ENCODE peak calls at places on chromosomes 12 and 14, in eight cellular contexts. V, G, R, L, F, N, W and Q are unnamed samples.

GRCh38 chr12:52769946-52770345 is 7.2 kb downstream of the KRT76 start:
- DNase-seq in R (no peak), W (no peak), L (no peak), V (no peak), N (no peak), G (no peak), F (no peak), Q (no peak)

GRCh38 chr12:108847705-108848104 is 9.7 kb downstream of the SSH1 start:
- DNase-seq in L (no peak), F (no peak), R (no peak), V (no peak), N (no peak), G (no peak), W (no peak), Q (no peak)

GRCh38 chr12:113327000-113327399 is 7.9 kb downstream of the SLC8B1 start:
- DNase-seq in F (no peak), W (no peak), N (no peak), V (no peak), R (no peak), G (no peak), L (no peak), Q (no peak)

GRCh38 chr14:30882431-30882830 is 8.1 kb downstream of the COCH start:
- DNase-seq in G (no peak), F (no peak), V (no peak), R (no peak), L (no peak), W (no peak), N (no peak), Q (no peak)

GRCh38 chr14:55773984-55774581 is 194.1 kb downstream of the KTN1 start:
- DNase-seq in L (no peak), F (no peak), V (no peak), R (no peak), W (no peak), N (no peak), G (no peak), Q (no peak)

GRCh38 chr14:66746316-66747006 is 238.5 kb downstream of the GPHN start:
- DNase-seq in L (peak), G (no peak), V (no peak), W (no peak), R (peak), F (no peak), N (peak), Q (no peak)

GRCh38 chr14:65290830-65291229 is 121.7 kb upstream of the FUT8 start:
- DNase-seq in L (peak), R (peak), G (no peak), V (no peak), F (no peak), W (no peak), N (no peak), Q (no peak)

GRCh38 chr12:131734336-131735152 is 23.7 kb downstream of the SFSWAP start:
- DNase-seq in R (no peak), W (no peak), L (no peak), F (no peak), G (no peak), V (no peak), N (no peak), Q (no peak)

GRCh38 chr12:124332068-124332672 is 37.3 kb downstream of the RFLNA start:
- DNase-seq in G (no peak), N (no peak), F (no peak), R (no peak), L (no peak), V (no peak), W (no peak), Q (no peak)

GRCh38 chr12:124333724-124334123 is 38.8 kb downstream of the RFLNA start:
- DNase-seq in R (no peak), L (no peak), W (no peak), F (no peak), V (no peak), G (no peak), N (no peak), Q (no peak)

GRCh38 chr12:124334266-124334665 is 39.4 kb downstream of the RFLNA start:
- DNase-seq in F (no peak), N (no peak), R (no peak), L (no peak), W (no peak), G (no peak), V (no peak), Q (no peak)

GRCh38 chr12:124334976-124335375 is 40.1 kb downstream of the RFLNA start:
- DNase-seq in R (no peak), V (no peak), G (no peak), F (no peak), L (no peak), N (no peak), W (no peak), Q (no peak)

GRCh38 chr12:124332900-124333299 is 38.0 kb downstream of the RFLNA start:
- DNase-seq in V (no peak), R (no peak), F (no peak), G (no peak), W (no peak), N (no peak), L (no peak), Q (no peak)
- TF ChIP-seq CTCF in V (no peak), R (no peak), F (no peak), G (no peak), W (no peak), N (no peak), L (no peak), Q (no peak)

DNA sequence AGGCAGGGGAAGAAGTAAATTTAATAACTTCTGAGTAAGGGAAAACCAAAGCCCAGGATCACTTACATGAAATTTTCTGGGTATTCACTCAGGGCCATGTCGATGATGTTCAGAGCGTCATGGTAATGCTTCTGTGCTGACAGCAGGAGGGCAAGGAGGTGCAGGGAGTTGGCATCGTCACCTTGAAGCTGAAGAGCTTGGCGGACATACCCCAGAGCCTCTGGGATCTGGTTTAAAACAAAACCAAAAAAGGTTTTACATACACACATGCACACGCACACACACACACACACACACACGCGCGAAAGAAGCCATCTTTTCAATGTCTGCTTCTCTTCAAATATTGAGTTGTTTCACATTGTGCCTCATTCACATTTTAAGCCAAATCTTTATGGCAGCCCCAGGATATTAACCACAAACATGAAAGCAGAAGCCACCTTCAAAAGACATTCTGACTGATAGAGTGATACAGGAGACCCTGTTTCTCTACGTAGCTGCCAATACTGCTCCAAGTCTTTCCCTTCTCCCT is 172.2 kb downstream of the TTC7B start:
- DNase-seq in L (no peak), R (no peak), F (no peak), N (no peak), V (no peak), G (no peak), W (no peak), Q (no peak)
- H3K27ac ChIP-seq in L (no peak), R (no peak), F (peak), N (no peak), V (no peak), G (no peak), W (no peak), Q (no peak)

GRCh38 chr14:93915070-93915705 is 12.0 kb upstream of the FAM181A start:
- DNase-seq in F (no peak), N (no peak), V (no peak), R (no peak), G (no peak), L (no peak), W (no peak), Q (no peak)

GRCh38 chr14:93911975-93912374 is 15.2 kb upstream of the FAM181A start:
- DNase-seq in G (no peak), L (no peak), W (no peak), R (no peak), N (no peak), F (no peak), V (no peak), Q (no peak)

GRCh38 chr14:93914278-93914677 is 12.9 kb upstream of the FAM181A start:
- DNase-seq in N (no peak), R (no peak), W (no peak), V (no peak), F (no peak), G (no peak), L (no peak), Q (no peak)

GRCh38 chr14:93915800-93916199 is 11.3 kb upstream of the FAM181A start:
- DNase-seq in R (no peak), L (no peak), G (no peak), W (no peak), V (no peak), F (no peak), N (no peak), Q (no peak)

GRCh38 chr14:93912785-93913184 is 14.4 kb upstream of the FAM181A start:
- DNase-seq in W (no peak), L (no peak), R (no peak), N (no peak), G (no peak), F (no peak), V (no peak), Q (no peak)
- TF ChIP-seq CTCF in W (no peak), L (no peak), R (no peak), N (no peak), G (no peak), F (no peak), V (no peak), Q (no peak)

DNA sequence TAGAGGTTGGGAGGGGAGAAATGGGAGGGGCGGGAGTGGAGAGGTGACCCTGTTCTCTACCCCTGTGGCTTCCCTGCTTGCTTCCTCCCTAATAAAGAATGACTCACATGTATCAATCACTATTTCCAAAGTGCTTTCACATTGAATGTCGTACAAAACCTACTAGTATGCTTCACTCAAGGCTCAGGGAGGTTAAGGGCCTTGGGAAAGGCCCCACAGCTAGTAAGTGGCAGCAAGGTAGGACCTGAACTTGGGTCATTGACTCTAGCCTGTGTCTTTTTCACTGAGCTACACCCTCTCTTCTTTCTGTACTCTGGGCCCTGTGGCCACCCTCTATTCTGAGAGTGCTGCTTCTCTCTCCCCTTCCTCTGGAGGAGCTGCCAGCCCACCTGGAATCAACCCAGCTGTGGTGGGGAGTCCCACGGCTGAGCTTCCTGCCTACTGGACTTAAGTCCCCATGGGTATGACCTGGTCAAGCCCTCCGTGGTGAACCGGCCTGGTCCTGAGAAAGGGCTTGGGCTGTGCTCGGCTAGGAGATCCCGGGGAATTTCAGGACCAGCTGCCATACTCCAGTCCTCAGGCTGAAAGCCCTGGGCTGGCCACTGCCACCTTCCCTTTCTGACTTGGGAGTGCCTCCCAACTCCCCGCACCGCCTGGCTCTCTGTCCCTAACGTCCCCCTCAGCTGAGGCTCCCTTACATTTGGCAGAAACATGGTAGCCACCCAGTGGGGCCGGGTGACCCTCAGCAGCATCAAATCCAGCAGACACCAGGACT is 13.0 kb downstream of the SLC48A1 start:
- DNase-seq in N (no peak), F (no peak), W (no peak), G (no peak), L (no peak), R (no peak), V (no peak), Q (no peak)
- H3K27ac ChIP-seq in N (no peak), F (peak), W (peak), G (no peak), L (no peak), R (no peak), V (peak), Q (no peak)